ENCODE peak calls at places on chromosomes 4 and X, in five cellular contexts. C is stimulated activated CD8-positive, alpha-beta memory T cell treated with anti-CD3 and anti-CD28 coated beads, Interleukin-2, amount 100 ng/mL, for 48 hours; R is stromal cell of bone marrow; L is left colon; P is GDM1. N is an unnamed sample.

GRCh38 chrX:2658585-2659292 is 32.4 kb upstream of the CD99 start:
- DNase-seq in C (no peak), R (no peak), L (no peak), P (no peak), N (peak)

GRCh38 chrX:46865281-46865680 is 28.4 kb downstream of the RP2 start:
- DNase-seq in C (no peak), R (peak), L (no peak), P (no peak), N (no peak)

GRCh38 chr4:138870739-138871633 is 144.6 kb upstream of the NOCT start:
- DNase-seq in C (no peak), R (peak), L (peak), P (no peak), N (peak)

GRCh38 chrX:46758163-46758955 is 559 bp downstream of the SLC9A7 start:
- DNase-seq in C (peak), R (no peak), L (peak), P (no peak), N (no peak)

GRCh38 chr4:83535520-83535944 is 376 bp upstream of the GPAT3 start:
- DNase-seq in C (peak), R (no peak), L (peak), P (peak), N (peak)

GRCh38 chrX:11462648-11463047 is 169.4 kb downstream of the AMELX start:
- DNase-seq in C (no peak), R (no peak), L (no peak), P (no peak), N (no peak)

GRCh38 chr4:6198278-6198677 is 2.1 kb downstream of the JAKMIP1 start:
- DNase-seq in C (peak), R (no peak), L (no peak), P (no peak), N (no peak)

GRCh38 chr4:33831667-33832066 is 2412.6 kb downstream of the ARAP2 start:
- DNase-seq in C (no peak), R (no peak), L (no peak), P (no peak), N (no peak)

GRCh38 chrX:37809970-37810369 is 30.1 kb downstream of the CYBB start:
- DNase-seq in C (no peak), R (no peak), L (no peak), P (no peak), N (no peak)

GRCh38 chrX:154373340-154374306 is 811 bp downstream of the FLNA start:
- DNase-seq in C (no peak), R (peak), L (peak), P (no peak), N (no peak)

GRCh38 chr4:112185740-112186670 is 40.8 kb downstream of the FAM241A start:
- DNase-seq in C (no peak), R (no peak), L (no peak), P (no peak), N (no peak)

N was measured in CMK.